ENCODE peak calls at places on chromosomes 2 and 18, in nine cellular contexts. K is cardiac fibroblast, X is heart right ventricle, I is PC-9, J is H7, Y is keratinocyte, Z is Peyer's patch, C is HFF-Myc, W is IMR-90. S is an unnamed sample.
A peak's percentile ranks its signal among the peaks of the same experiment; 100 is the strongest.

GRCh38 chr2:60070851-60071250 is 482.6 kb downstream of the BCL11A start:
- DNase-seq in X (no peak), W (no peak), Z (no peak), I (no peak), C (no peak), Y (no peak), K (no peak), J (no peak), S (no peak)

GRCh38 chr2:240123821-240124650 is 12.1 kb downstream of the COPS9 start:
- DNase-seq in X (no peak), I (no peak), W (no peak), Y (no peak), K (no peak), Z (peak; percentile 23), J (peak; percentile 59), C (no peak), S (no peak)

GRCh38 chr2:241739651-241740050 is 5.2 kb downstream of the D2HGDH start:
- DNase-seq in Y (no peak), X (no peak), I (no peak), C (no peak), Z (no peak), K (peak; percentile 9), J (no peak), W (peak; percentile 86), S (peak; percentile 25)

GRCh38 chr2:147689510-147689909 is 155.3 kb upstream of the ACVR2A start:
- DNase-seq in X (no peak), C (no peak), I (no peak), K (no peak), J (no peak), W (no peak), Y (no peak), Z (no peak), S (peak; percentile 43)

GRCh38 chr18:78642561-78643398 is 336.8 kb upstream of the SALL3 start:
- DNase-seq in I (no peak), Y (no peak), W (no peak), C (no peak), J (no peak), X (no peak), Z (no peak), K (no peak), S (no peak)

GRCh38 chr2:96985630-96986385 is 572 bp downstream of the FAM178B start:
- DNase-seq in X (no peak), J (no peak), C (no peak), K (no peak), I (no peak), Y (no peak), Z (no peak), W (no peak), S (no peak)

GRCh38 chr2:143815082-143815481 is 685.9 kb downstream of the ARHGAP15 start:
- DNase-seq in X (no peak), I (no peak), J (no peak), W (no peak), Z (no peak), K (no peak), Y (no peak), C (no peak), S (no peak)

GRCh38 chr2:37469126-37469525 is 124.7 kb downstream of the QPCT start:
- DNase-seq in X (no peak), W (no peak), C (no peak), K (peak; percentile 3), Y (no peak), J (no peak), Z (no peak), I (no peak), S (no peak)

GRCh38 chr2:239751719-239752355 is 273.3 kb downstream of the NDUFA10 start:
- DNase-seq in W (no peak), K (no peak), X (peak; percentile 14), Z (no peak), Y (no peak), I (no peak), C (no peak), J (no peak), S (no peak)

GRCh38 chr2:180205616-180206271 is 198.6 kb upstream of the CWC22 start:
- DNase-seq in W (no peak), Z (no peak), Y (no peak), J (no peak), C (no peak), I (no peak), X (no peak), K (no peak), S (no peak)

GRCh38 chr2:194445226-194445625 is 1211.8 kb upstream of the SLC39A10 start:
- DNase-seq in Z (no peak), W (no peak), J (no peak), Y (no peak), K (no peak), I (no peak), X (no peak), C (no peak), S (no peak)

GRCh38 chr2:214706986-214707385 is 102.5 kb downstream of the BARD1 start:
- DNase-seq in K (peak; percentile 48), I (no peak), J (no peak), Y (no peak), X (no peak), Z (no peak), C (no peak), W (peak; percentile 43), S (no peak)

GRCh38 chr2:177225965-177226360 is 13.4 kb downstream of the HNRNPA3 start:
- DNase-seq in K (no peak), J (no peak), Z (no peak), C (no peak), I (no peak), X (no peak), Y (no peak), W (no peak), S (no peak)

GRCh38 chr2:208065476-208065875 is 40.1 kb upstream of the PLEKHM3 start:
- DNase-seq in W (no peak), I (no peak), Z (no peak), J (no peak), Y (no peak), C (no peak), K (no peak), X (no peak), S (no peak)
- H3K4me3 ChIP-seq in W (no peak overlapping the region), I (no peak overlapping the region), Z (no peak overlapping the region), J (no peak overlapping the region), Y (no peak overlapping the region), C (no peak overlapping the region), K (no peak overlapping the region), X (no peak overlapping the region), S (no peak overlapping the region)

DNA sequence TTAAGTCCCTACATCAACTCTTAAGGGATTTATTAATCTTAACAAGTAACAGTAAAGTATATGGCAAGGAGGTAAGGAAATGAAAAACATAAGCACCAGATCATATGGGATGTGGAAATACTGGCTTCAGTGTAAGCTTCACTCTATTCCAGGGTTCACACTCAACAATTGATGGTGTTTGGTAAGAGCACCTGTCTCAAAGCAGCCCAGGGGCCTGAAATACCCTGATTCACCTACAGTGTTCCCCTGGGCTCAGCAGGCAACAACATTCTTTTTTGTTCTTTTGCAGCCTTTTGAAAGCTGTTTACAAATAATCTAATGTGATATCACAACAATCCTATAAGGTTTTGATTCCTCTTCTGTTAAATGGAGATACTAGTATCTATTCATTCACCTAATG is 1.2 kb upstream of the MLPH start:
- DNase-seq in W (no peak), I (peak; percentile 61), C (no peak), J (peak; percentile 70), X (no peak), Z (no peak), Y (no peak), K (no peak), S (no peak)
- H3K4me3 ChIP-seq in W (peak overlapping the region; percentile 70), I (peak overlapping the region; percentile 70), C (peak overlapping the region; percentile 69), J (no peak overlapping the region), X (peak overlapping the region; percentile 62), Z (no peak overlapping the region), Y (no peak overlapping the region), K (peak overlapping the region; percentile 72), S (no peak overlapping the region)

DNA sequence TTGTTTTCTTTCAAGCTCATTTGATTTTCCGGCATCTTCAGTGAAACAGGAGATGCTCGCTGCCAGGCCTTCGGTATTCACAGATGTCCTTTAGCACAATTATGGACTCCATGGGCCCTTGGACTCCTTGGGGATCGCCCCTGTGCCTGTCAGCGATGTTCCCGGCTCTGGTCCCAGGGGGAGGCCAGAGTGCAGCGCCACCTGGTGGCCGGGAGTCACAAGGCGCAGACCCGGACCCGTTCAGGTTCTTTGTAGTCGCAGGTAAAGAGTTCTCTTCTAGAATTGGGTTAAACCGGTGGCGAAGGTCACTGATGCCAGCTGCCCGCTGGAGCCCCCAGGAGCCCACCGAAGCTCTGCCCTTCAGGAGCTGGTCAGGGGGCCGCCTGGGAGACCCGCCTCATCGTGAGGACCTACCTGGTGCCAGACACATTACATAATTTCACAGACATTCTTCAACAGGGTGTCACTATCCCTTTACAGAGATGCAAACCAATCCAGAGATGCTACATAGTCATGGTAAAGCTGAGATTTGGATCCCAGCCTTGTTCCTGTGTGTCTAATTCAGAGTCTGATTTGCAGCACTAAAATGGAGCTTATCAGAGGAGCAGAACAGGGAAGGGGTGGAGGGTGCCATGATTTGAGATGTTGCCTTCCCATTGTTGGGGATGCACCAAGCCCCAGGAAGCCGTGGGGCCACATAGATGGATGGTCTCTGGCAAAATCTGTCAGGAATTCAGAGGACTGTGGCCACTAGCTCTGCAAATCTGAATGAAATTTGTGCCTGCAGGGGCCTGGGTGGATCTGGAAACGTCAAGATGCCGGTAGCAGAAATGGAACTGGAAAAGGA is 6.0 kb upstream of the INPP5D start:
- DNase-seq in C (no peak), Y (no peak), X (peak; percentile 47), Z (peak; percentile 82), J (peak; percentile 95), W (peak; percentile 23), I (no peak), K (peak; percentile 27), S (peak; percentile 52)
- H3K4me3 ChIP-seq in C (no peak overlapping the region), Y (no peak overlapping the region), X (no peak overlapping the region), Z (no peak overlapping the region), J (no peak overlapping the region), W (no peak overlapping the region), I (no peak overlapping the region), K (no peak overlapping the region), S (no peak overlapping the region)

GRCh38 chr2:197993363-197993762 is 189.0 kb downstream of the PLCL1 start:
- DNase-seq in Z (no peak), J (no peak), C (no peak), X (no peak), Y (no peak), K (no peak), W (no peak), I (no peak), S (no peak)

GRCh38 chr2:197996583-197996982 is 192.2 kb downstream of the PLCL1 start:
- DNase-seq in X (no peak), W (no peak), K (no peak), J (no peak), Z (no peak), I (no peak), C (no peak), Y (no peak), S (no peak)

GRCh38 chr2:197994751-197995150 is 190.4 kb downstream of the PLCL1 start:
- DNase-seq in X (no peak), Z (no peak), Y (no peak), J (no peak), I (no peak), W (no peak), K (no peak), C (no peak), S (no peak)

GRCh38 chr2:197992482-197993133 is 188.2 kb downstream of the PLCL1 start:
- DNase-seq in K (no peak), W (no peak), C (no peak), X (no peak), Z (no peak), I (no peak), Y (no peak), J (no peak), S (no peak)

DNA sequence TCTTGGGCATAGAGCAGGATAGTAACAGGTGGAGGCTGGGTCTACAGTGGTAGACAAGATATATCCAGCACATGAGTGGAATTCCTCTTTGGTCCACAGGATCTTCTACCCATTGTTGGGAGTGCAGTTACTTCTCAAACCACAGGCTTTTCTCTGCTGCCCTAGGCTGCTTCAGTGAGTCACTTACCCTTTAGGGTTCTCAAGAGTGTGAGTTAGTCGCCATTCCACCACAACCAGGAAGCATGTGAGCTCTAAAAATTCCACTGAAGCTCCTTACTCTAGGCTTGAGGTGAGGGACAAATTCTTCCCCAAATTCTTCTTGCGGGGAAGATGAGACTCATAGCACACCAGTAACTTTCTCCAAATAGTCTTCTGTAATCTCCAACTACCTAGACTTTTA is 189.4 kb downstream of the PLCL1 start:
- DNase-seq in C (no peak), K (no peak), J (no peak), W (peak; percentile 17), Y (no peak), I (no peak), X (no peak), Z (no peak), S (peak; percentile 19)
- H3K4me3 ChIP-seq in C (no peak overlapping the region), K (no peak overlapping the region), J (no peak overlapping the region), W (no peak overlapping the region), Y (no peak overlapping the region), I (no peak overlapping the region), X (no peak overlapping the region), Z (no peak overlapping the region), S (no peak overlapping the region)